ENCODE peak calls at places on chromosomes 3 and 15, in six cellular contexts. D, N, A, Y, W and R are unnamed samples.

GRCh38 chr15:80744826-80745225 is 34.3 kb upstream of the CEMIP start:
- DNase-seq in W (no peak), A (no peak), D (no peak), Y (no peak), N (no peak), R (no peak)

GRCh38 chr3:32340039-32340438 is 51.6 kb upstream of the CMTM7 start:
- DNase-seq in Y (peak; percentile 42), A (peak; percentile 12), D (peak; percentile 26), N (peak; percentile 80), W (no peak), R (peak; percentile 51)

GRCh38 chr3:126968995-126969385 is 13.9 kb upstream of the PLXNA1 start:
- DNase-seq in A (no peak), N (no peak), Y (no peak), W (no peak), D (no peak), R (no peak)

GRCh38 chr3:9298236-9298635 is 48.8 kb upstream of the SRGAP3 start:
- DNase-seq in Y (no peak), N (no peak), D (no peak), A (no peak), W (no peak), R (no peak)

GRCh38 chr3:32421185-32421584 is 29.5 kb downstream of the CMTM7 start:
- DNase-seq in W (no peak), D (no peak), A (no peak), N (no peak), Y (no peak), R (no peak)

GRCh38 chr3:46889381-46890110 is 12.0 kb downstream of the PTH1R start:
- DNase-seq in Y (no peak), A (no peak), N (no peak), W (no peak), D (no peak), R (no peak)

GRCh38 chr3:172289583-172289982 is 158.7 kb downstream of the GHSR start:
- DNase-seq in D (peak; percentile 27), N (peak; percentile 57), A (no peak), W (no peak), Y (no peak), R (no peak)

GRCh38 chr15:79541176-79541575 is 109.0 kb downstream of the MINAR1 start:
- DNase-seq in N (no peak), Y (no peak), A (no peak), W (no peak), D (no peak), R (no peak)

GRCh38 chr3:73148207-73148606 is 86.7 kb downstream of the EBLN2 start:
- DNase-seq in D (no peak), N (no peak), A (no peak), Y (no peak), W (no peak), R (no peak)

GRCh38 chr15:35170216-35170615 is 85.1 kb upstream of the NANOGP8 start:
- DNase-seq in Y (no peak), N (no peak), A (no peak), D (no peak), W (no peak), R (no peak)

GRCh38 chr3:129481783-129482332 is 41.8 kb downstream of the IFT122 start:
- DNase-seq in W (peak; percentile 14), D (peak; percentile 25), Y (no peak), N (peak; percentile 69), A (no peak), R (no peak)

GRCh38 chr3:71128951-71129350 is 454.6 kb downstream of the FOXP1 start:
- DNase-seq in W (no peak), D (no peak), Y (no peak), N (no peak), A (no peak), R (no peak)

GRCh38 chr3:79011821-79012529 is 755.8 kb downstream of the ROBO1 start:
- DNase-seq in Y (no peak), D (no peak), N (no peak), A (no peak), W (no peak), R (peak; percentile 48)

GRCh38 chr3:63964287-63965073 is 52.3 kb upstream of the SCAANT1 start:
- DNase-seq in A (no peak), Y (no peak), W (no peak), D (no peak), N (peak; percentile 70), R (no peak)

GRCh38 chr3:64262574-64263114 is 37.4 kb upstream of the PRICKLE2 start:
- DNase-seq in D (no peak), W (no peak), N (no peak), Y (no peak), A (no peak), R (no peak)

GRCh38 chr15:92904832-92905640 is 4.9 kb downstream of the CHD2 start:
- DNase-seq in A (no peak), W (no peak), N (no peak), D (no peak), Y (peak; percentile 45), R (no peak)

GRCh38 chr3:159322322-159322939 is 520.6 kb downstream of the MFSD1 start:
- DNase-seq in D (no peak), Y (no peak), W (no peak), N (peak; percentile 67), A (peak; percentile 9), R (no peak)

GRCh38 chr3:157354722-157355121 is 81.9 kb upstream of the PTX3 start:
- DNase-seq in Y (no peak), A (no peak), D (no peak), W (no peak), N (peak; percentile 68), R (no peak)

GRCh38 chr3:195162033-195162669 is 108.8 kb downstream of the XXYLT1 start:
- DNase-seq in A (no peak), Y (no peak), N (no peak), D (peak; percentile 29), W (no peak), R (no peak)

GRCh38 chr3:107679911-107680310 is 157.1 kb downstream of the BBX start:
- DNase-seq in W (no peak), D (no peak), A (no peak), N (no peak), Y (no peak), R (no peak)

GRCh38 chr3:134009345-134010000 is 20.3 kb downstream of the SLCO2A1 start:
- DNase-seq in Y (no peak), W (no peak), A (no peak), D (no peak), N (no peak), R (no peak)

GRCh38 chr3:193830791-193831191 is 237.8 kb downstream of the OPA1 start:
- DNase-seq in W (no peak), Y (peak; percentile 85), N (no peak), A (no peak), D (no peak), R (peak; percentile 98)

GRCh38 chr3:29183346-29184087 is 97.4 kb upstream of the RBMS3 start:
- DNase-seq in A (no peak), W (no peak), N (no peak), D (no peak), Y (no peak), R (no peak)

GRCh38 chr3:64150527-64151238 is 74.6 kb downstream of the PRICKLE2 start:
- DNase-seq in D (peak; percentile 85), A (peak; percentile 78), W (no peak), N (no peak), Y (peak; percentile 66), R (peak; percentile 63)

GRCh38 chr3:157170861-157171260 is 10.9 kb upstream of the CCNL1 start:
- DNase-seq in N (no peak), Y (no peak), D (no peak), W (no peak), A (no peak), R (no peak)

GRCh38 chr15:51494411-51495314 is 127.9 kb downstream of the DMXL2 start:
- DNase-seq in A (peak; percentile 9), Y (no peak), N (no peak), D (no peak), W (no peak), R (no peak)

GRCh38 chr3:50136714-50137405 is 18.3 kb upstream of the SEMA3F start:
- DNase-seq in D (no peak), Y (peak; percentile 16), N (no peak), W (no peak), A (no peak), R (no peak)